ENCODE peak calls at places on chromosomes 4 and X, in ten cellular contexts. Y, W, N, T, O, I, M, H, A and X are unnamed samples.

GRCh38 chr4:6548201-6548881 is 26.6 kb upstream of the MAN2B2 start:
- DNase-seq in H (no peak), M (no peak), T (no peak), O (peak; percentile 25), A (peak; percentile 55), Y (no peak), W (peak; percentile 20), I (no peak), N (no peak), X (no peak)

GRCh38 chrX:123450217-123450616 is 266.1 kb downstream of the GRIA3 start:
- DNase-seq in Y (no peak), O (no peak), T (no peak), N (no peak), H (no peak), W (no peak), M (no peak), I (no peak), A (peak; percentile 1), X (no peak)

GRCh38 chrX:38806875-38807601 is 5.8 kb downstream of the MID1IP1 start:
- DNase-seq in O (no peak), N (no peak), Y (peak; percentile 40), W (peak; percentile 5), A (peak; percentile 17), I (no peak), T (no peak), H (no peak), M (no peak), X (no peak)

GRCh38 chr4:105129286-105129685 is 17.4 kb upstream of the TET2 start:
- DNase-seq in N (no peak), O (no peak), T (no peak), W (no peak), Y (no peak), A (no peak), I (no peak), M (no peak), H (no peak), X (no peak)

GRCh38 chr4:119897260-119897659 is 169.4 kb downstream of the MAD2L1 start:
- DNase-seq in O (no peak), I (no peak), N (no peak), H (no peak), M (no peak), T (no peak), W (no peak), A (no peak), Y (no peak), X (no peak)

GRCh38 chrX:2632533-2633504 is 58.3 kb upstream of the CD99 start:
- DNase-seq in M (no peak), Y (no peak), W (no peak), A (no peak), T (no peak), H (no peak), N (no peak), O (peak; percentile 8), I (no peak), X (no peak)

GRCh38 chrX:147741776-147742175 is 169.9 kb upstream of the FMR1 start:
- DNase-seq in O (no peak), N (no peak), Y (no peak), T (no peak), I (no peak), H (no peak), W (no peak), M (no peak), A (no peak), X (no peak)

GRCh38 chr4:41977709-41978108 is 3.8 kb upstream of the DCAF4L1 start:
- DNase-seq in W (peak; percentile 38), T (no peak), Y (no peak), A (no peak), I (no peak), H (no peak), M (no peak), O (peak; percentile 30), N (no peak), X (peak; percentile 14)

GRCh38 chr4:173073939-173074500 is 94.6 kb upstream of the GALNT7 start:
- DNase-seq in W (peak; percentile 11), Y (no peak), N (no peak), M (no peak), I (no peak), A (no peak), H (no peak), T (no peak), O (no peak), X (no peak)

GRCh38 chr4:80365928-80366327 is 30.4 kb downstream of the CFAP299 start:
- DNase-seq in T (no peak), W (peak; percentile 59), I (no peak), O (peak; percentile 48), N (no peak), A (peak; percentile 53), H (no peak), Y (peak; percentile 47), M (peak; percentile 43), X (peak; percentile 25)

GRCh38 chrX:146854281-146854680 is 39.7 kb upstream of the CXorf51A start:
- DNase-seq in W (no peak), M (no peak), H (no peak), O (no peak), Y (no peak), A (no peak), T (no peak), N (no peak), I (no peak), X (no peak)

GRCh38 chr4:112514449-112515277 is 1.3 kb downstream of the NEUROG2 start:
- DNase-seq in A (peak; percentile 14), M (no peak), O (no peak), W (no peak), H (no peak), Y (no peak), N (no peak), I (no peak), T (no peak), X (no peak)

GRCh38 chrX:71302461-71303213 is 1.1 kb downstream of the ITGB1BP2 start:
- DNase-seq in A (no peak), Y (no peak), T (no peak), H (no peak), O (no peak), M (no peak), N (no peak), W (no peak), I (no peak), X (no peak)

GRCh38 chr4:134632056-134632455 is 430.5 kb upstream of the PABPC4L start:
- DNase-seq in W (no peak), T (no peak), Y (no peak), A (no peak), H (no peak), O (no peak), N (no peak), I (no peak), M (no peak), X (no peak)

GRCh38 chrX:83160096-83160495 is 348.0 kb upstream of the POU3F4 start:
- DNase-seq in T (no peak), I (no peak), N (no peak), O (no peak), Y (no peak), H (no peak), A (peak; percentile 17), W (no peak), M (no peak), X (no peak)

GRCh38 chrX:54824722-54825121 is 17.2 kb downstream of the MAGED2 start:
- DNase-seq in W (no peak), M (no peak), T (no peak), Y (no peak), N (no peak), O (no peak), A (no peak), H (no peak), I (no peak), X (no peak)

GRCh38 chr4:137543198-137543597 is 10.9 kb upstream of the PCDH18 start:
- DNase-seq in M (no peak), Y (no peak), A (no peak), H (no peak), T (no peak), O (no peak), W (no peak), I (no peak), N (no peak), X (no peak)
- H3K4me3 ChIP-seq in M (no peak overlapping the region), Y (no peak overlapping the region), A (no peak overlapping the region), H (no peak overlapping the region), T (no peak overlapping the region), O (no peak overlapping the region), W (peak overlapping the region; percentile 74), I (no peak overlapping the region), N (no peak overlapping the region), X (no peak overlapping the region)

DNA sequence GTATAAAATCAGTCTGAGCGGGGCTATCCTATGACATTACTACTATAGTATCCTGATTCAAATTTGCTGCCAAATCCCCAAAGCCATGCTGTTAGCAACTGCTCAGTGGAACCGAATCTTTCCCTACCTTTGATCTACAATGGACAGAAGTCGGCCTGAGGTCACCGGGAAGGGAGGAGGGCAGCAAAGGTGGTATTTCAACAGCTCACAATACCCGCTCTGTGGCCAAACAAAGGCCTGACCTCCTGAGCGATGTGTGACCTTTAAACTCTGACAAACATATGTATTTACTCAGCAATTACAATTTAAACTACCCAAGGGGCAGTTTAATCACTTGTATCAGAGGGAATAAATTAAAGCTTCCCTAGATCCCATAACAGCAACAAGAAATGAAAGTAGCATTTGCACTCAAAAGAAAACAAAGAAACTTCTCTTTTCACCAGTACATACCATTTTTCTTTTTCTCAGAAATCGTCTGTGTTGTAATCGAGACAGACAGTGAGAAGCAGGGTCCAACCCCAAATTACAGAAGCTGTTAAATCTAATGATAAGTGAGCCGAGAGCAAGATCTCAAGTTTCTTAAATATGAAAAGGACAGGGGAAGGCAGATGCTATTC is 11.6 kb upstream of the TMEM128 start:
- DNase-seq in H (no peak), T (no peak), A (peak; percentile 65), M (no peak), Y (no peak), N (no peak), W (no peak), I (no peak), O (no peak), X (no peak)
- H3K4me3 ChIP-seq in H (no peak overlapping the region), T (no peak overlapping the region), A (no peak overlapping the region), M (no peak overlapping the region), Y (no peak overlapping the region), N (no peak overlapping the region), W (peak overlapping the region; percentile 60), I (no peak overlapping the region), O (no peak overlapping the region), X (no peak overlapping the region)

GRCh38 chrX:46607916-46608315 is 34.4 kb downstream of the CHST7 start:
- DNase-seq in W (no peak), A (no peak), O (no peak), T (no peak), Y (no peak), N (no peak), H (no peak), I (no peak), M (no peak), X (no peak)
- H3K4me3 ChIP-seq in W (no peak overlapping the region), A (no peak overlapping the region), O (no peak overlapping the region), T (no peak overlapping the region), Y (no peak overlapping the region), N (no peak overlapping the region), H (no peak overlapping the region), I (no peak overlapping the region), M (no peak overlapping the region), X (no peak overlapping the region)

GRCh38 chr4:83536649-83537352 is 893 bp downstream of the GPAT3 start:
- DNase-seq in A (no peak), O (no peak), Y (no peak), W (peak; percentile 25), N (no peak), I (no peak), M (no peak), T (no peak), H (no peak), X (no peak)
- H3K4me3 ChIP-seq in A (peak overlapping the region; percentile 76), O (peak overlapping the region; percentile 76), Y (peak overlapping the region; percentile 39), W (peak overlapping the region; percentile 92), N (peak overlapping the region; percentile 44), I (peak overlapping the region; percentile 82), M (peak overlapping the region; percentile 72), T (peak overlapping the region; percentile 76), H (peak overlapping the region; percentile 74), X (peak overlapping the region; percentile 59)